ENCODE peak calls at places on chromosomes 4 and X, in four cellular contexts. Z, E, Q and T are unnamed samples. For H3K27me3, the result is how much of the 10 kb centered on the place peaks cover.

GRCh38 chrX:151973262-151973661 is 1.2 kb downstream of the GABRE start:
- DNase-seq in E (no peak), Z (no peak), Q (no peak), T (no peak)

GRCh38 chr4:76504613-76505465 is 69.8 kb downstream of the SHROOM3 start:
- DNase-seq in E (peak), Q (no peak), Z (no peak), T (no peak)

GRCh38 chrX:108122748-108123147 is 31.2 kb downstream of the ATG4A start:
- DNase-seq in Q (no peak), E (peak), Z (no peak), T (no peak)

GRCh38 chr4:186307497-186307896 is 41.5 kb downstream of the F11 start:
- DNase-seq in E (no peak), Q (no peak), Z (no peak), T (no peak)

GRCh38 chr4:185801471-185801870 is 10.5 kb downstream of the SORBS2 start:
- DNase-seq in Q (no peak), E (peak), Z (no peak), T (no peak)

GRCh38 chrX:134158821-134159512 is 78.0 kb upstream of the CCDC160 start:
- DNase-seq in E (no peak), Q (no peak), Z (no peak), T (no peak)

GRCh38 chrX:3177851-3178250 is 136.6 kb downstream of the ARSF start:
- DNase-seq in Z (no peak), Q (no peak), E (peak), T (no peak)

GRCh38 chrX:70454441-70455365 is 10.1 kb downstream of the DLG3 start:
- DNase-seq in Z (no peak), Q (peak), E (peak), T (peak)

GRCh38 chr4:68872442-68873217 is 56.8 kb downstream of the UGT2B10 start:
- DNase-seq in Q (no peak), Z (no peak), E (no peak), T (no peak)

GRCh38 chr4:13089659-13089998 is 394.5 kb downstream of the RAB28 start:
- DNase-seq in E (no peak), Q (no peak), Z (no peak), T (no peak)

GRCh38 chr4:8439168-8439567 is 1.4 kb downstream of the ACOX3 start:
- DNase-seq in Z (no peak), E (peak), Q (no peak), T (no peak)

GRCh38 chr4:637536-637935 is 12.2 kb downstream of the PDE6B start:
- DNase-seq in Q (no peak), E (no peak), Z (peak), T (peak)

GRCh38 chr4:185182196-185182595 is 21.6 kb downstream of the CFAP97 start:
- DNase-seq in Q (no peak), E (no peak), Z (no peak), T (no peak)

GRCh38 chr4:151192556-151193235 is 84.3 kb upstream of the PRSS48 start:
- DNase-seq in Q (no peak), Z (no peak), E (peak), T (no peak)
- H3K27me3 ChIP-seq in Q (under half), Z (under half), E (under half), T (under half)

DNA sequence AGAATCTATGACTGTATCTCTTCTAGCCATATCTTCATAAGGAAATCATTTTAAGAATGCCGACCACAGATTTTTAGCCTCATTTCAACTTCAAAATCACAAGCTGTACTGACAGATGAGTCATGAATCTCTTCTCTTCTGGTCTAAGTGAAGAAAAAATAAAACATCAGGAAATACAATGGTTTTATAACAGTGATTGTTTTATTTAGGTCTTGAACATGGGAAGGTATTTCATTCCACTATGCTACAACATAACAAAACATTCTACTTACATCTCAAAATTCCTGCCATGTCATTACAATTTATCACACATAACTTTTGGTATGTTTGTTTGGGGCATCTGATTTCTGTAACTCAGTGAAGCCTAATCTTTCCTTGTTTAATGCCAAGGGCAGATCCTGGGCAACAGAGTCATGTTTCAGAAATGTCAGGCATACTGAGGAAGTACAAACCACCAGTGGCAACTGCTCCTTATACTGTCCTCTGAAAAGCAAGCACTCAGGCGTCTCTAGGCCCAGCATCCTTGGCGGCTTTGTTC is 325.0 kb downstream of the PDHA2 start:
- DNase-seq in Z (no peak), E (peak), Q (no peak), T (no peak)
- H3K27ac ChIP-seq in Z (no peak), E (no peak), Q (no peak), T (no peak)

DNA sequence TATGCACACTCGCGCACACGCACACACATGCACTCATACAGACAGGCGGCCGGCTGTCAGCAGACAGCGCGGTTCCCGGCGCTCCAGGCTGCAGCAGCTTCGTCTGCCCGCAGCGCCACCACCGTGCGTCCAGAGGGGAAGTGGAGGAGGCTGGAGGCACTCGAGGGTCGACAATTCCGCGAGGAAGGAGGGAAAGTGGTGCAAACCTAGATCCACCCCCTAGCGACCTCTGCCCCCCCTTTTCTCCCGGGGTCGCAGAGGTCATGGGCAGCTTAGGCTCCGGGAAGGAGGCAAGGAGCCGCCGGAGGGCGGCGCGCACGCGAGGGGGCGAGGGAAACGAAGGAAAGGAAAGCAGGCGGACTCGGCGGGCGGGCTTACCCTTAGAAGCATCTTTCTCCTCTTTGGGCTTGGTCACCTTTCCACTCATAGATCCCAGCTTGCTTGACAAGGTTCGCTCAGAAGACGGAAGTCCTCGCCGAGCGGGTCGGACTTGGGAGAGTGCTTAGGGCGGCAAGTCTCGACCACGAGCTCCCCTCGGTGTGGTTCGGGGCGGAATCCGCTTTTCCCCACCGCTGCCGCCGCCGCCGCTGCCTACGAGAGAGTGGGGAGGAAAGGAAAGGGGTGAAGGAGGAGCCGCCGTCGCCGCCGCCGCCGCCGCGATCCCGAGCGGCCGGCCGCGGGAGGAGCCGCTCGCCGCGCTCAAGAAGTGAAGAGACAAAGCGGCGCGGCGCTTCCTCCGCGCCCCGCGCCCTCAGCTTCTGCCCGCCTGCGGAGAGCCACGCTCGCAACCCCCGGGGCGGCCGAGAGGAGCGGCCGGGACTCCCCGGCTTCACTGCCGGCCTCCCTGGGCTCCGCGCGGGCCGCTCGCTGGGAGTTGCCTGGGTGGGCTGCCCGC is 326.6 kb upstream of the F9 start:
- DNase-seq in Z (no peak), Q (no peak), E (no peak), T (peak)
- TF ChIP-seq CTCF in Z (no peak), Q (no peak), E (no peak), T (no peak)

GRCh38 chrX:42269186-42269585 is 345.8 kb upstream of the CASK start:
- DNase-seq in E (peak), Q (no peak), Z (no peak), T (no peak)
- H3K27me3 ChIP-seq in E (under half), Q (under half), Z (under half), T (under half)

GRCh38 chr4:153116801-153117200 is 87.4 kb upstream of the TRIM2 start:
- DNase-seq in Z (no peak), Q (no peak), E (no peak), T (no peak)
- H3K27ac ChIP-seq in Z (no peak), Q (peak), E (no peak), T (no peak)

DNA sequence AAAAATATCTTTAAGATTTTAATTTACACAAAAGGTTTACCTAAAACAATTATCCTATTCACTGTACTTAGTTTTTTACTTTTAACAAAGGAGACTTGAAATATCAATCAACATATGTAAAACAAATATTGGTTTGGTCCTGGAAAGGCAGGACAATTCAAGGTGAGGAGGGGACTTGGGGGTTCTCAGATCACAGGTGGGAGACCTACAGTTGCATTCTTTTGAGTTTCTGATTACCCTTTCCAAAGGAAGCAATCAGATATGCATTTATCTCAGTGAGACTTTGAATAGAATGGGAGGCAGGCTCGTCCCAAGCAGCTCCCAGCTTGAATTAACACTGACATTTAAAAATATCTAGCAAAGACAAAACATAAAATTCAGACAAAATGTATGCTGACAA is 1917.3 kb downstream of the C4orf33 start:
- DNase-seq in E (no peak), Q (no peak), Z (no peak), T (no peak)
- TF ChIP-seq CTCF in E (no peak), Q (no peak), Z (no peak), T (no peak)

GRCh38 chrX:100407784-100408642 is 2.1 kb downstream of the PCDH19 start:
- DNase-seq in E (no peak), Q (no peak), Z (no peak), T (no peak)

GRCh38 chrX:100407147-100407783 is 2.8 kb downstream of the PCDH19 start:
- DNase-seq in Z (no peak), Q (no peak), E (no peak), T (no peak)

GRCh38 chrX:100410083-100410590 is at the start of gene PCDH19:
- DNase-seq in Q (no peak), E (peak), Z (peak), T (peak)

GRCh38 chrX:100409316-100410082 is 574 bp downstream of the PCDH19 start:
- DNase-seq in Q (no peak), Z (no peak), E (no peak), T (no peak)

DNA sequence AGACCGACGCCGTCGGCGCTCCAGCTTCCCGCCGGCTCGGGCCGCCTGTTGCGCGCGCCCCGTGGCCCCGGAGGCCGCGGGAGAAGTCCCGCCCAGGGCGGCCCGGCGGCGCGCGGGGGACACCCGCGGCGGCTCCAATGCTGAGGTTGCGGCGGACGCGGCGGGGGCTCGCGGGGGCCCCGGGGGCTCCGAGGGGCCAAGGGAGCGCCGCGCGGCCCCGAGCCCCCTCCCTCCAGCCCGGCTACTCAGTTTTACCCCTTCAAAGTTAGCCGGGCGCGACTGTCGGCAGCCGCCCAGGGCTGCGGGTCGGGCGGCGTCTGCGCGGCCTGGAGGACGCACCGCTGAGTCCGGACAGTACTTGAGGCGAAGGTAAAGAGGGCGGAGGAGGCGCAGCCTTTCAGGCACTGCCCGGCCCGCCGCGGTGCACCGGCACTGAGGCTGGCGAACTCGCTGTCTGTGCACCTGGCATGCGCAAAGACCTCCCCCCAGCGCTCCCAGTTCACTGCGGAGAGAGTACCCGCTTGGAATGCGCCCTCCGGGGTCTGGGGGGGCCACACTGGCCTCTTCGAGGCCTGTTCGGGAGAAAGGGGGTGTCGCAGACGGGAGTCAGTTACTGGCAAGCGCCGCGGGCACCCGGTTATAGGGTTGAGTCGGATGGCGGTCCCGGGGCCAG is 1.3 kb downstream of the PCDH19 start:
- DNase-seq in Z (no peak), Q (no peak), E (no peak), T (no peak)
- H3K27me3 ChIP-seq in Z (half or more), Q (under half), E (under half), T (half or more)

GRCh38 chr4:169618986-169619385 is 1.4 kb upstream of the CLCN3 start:
- DNase-seq in Q (no peak), Z (no peak), E (no peak), T (no peak)
- H3K27ac ChIP-seq in Q (peak), Z (peak), E (no peak), T (peak)